ENCODE peak calls at places on chromosomes 5 and 9, in four cellular contexts. R, O, M and G are unnamed samples.

GRCh38 chr5:73625905-73626811 is at the start of gene ARHGEF28:
- DNase-seq in R (peak; percentile 54), O (peak; percentile 82), M (peak; percentile 58), G (peak; percentile 2)

GRCh38 chr5:178371362-178372090 is 138.9 kb upstream of the PHYKPL start:
- DNase-seq in R (no peak), O (no peak), M (no peak), G (no peak)

GRCh38 chr5:149423287-149424268 is 44.5 kb upstream of the IL17B start:
- DNase-seq in R (peak; percentile 79), O (no peak), M (peak; percentile 40), G (no peak)

GRCh38 chr9:86953181-86953580 is 5.9 kb upstream of the GAS1 start:
- DNase-seq in R (no peak), O (no peak), M (no peak), G (no peak)

GRCh38 chr9:108761530-108762347 is 94.0 kb downstream of the ACTL7B start:
- DNase-seq in R (peak; percentile 51), O (no peak), M (peak; percentile 56), G (no peak)

GRCh38 chr9:132647806-132648205 is 22.0 kb downstream of the DDX31 start:
- DNase-seq in R (no peak), O (no peak), M (no peak), G (no peak)

GRCh38 chr9:71853084-71853483 is 57.9 kb downstream of the ABHD17B start:
- DNase-seq in R (no peak), O (no peak), M (no peak), G (no peak)

GRCh38 chr5:32339198-32339597 is 26.5 kb upstream of the MTMR12 start:
- DNase-seq in R (no peak), O (no peak), M (no peak), G (no peak)

GRCh38 chr9:88533951-88534455 is 975 bp upstream of the NXNL2 start:
- DNase-seq in R (no peak), O (peak; percentile 61), M (peak; percentile 69), G (no peak)

GRCh38 chr5:56829137-56829536 is 13.8 kb downstream of the MAP3K1 start:
- DNase-seq in R (no peak), O (no peak), M (no peak), G (peak; percentile 48)

GRCh38 chr9:98457696-98458370 is 202.4 kb upstream of the TBC1D2 start:
- DNase-seq in R (no peak), O (no peak), M (no peak), G (no peak)

GRCh38 chr5:7565559-7565958 is 169.6 kb downstream of the ADCY2 start:
- DNase-seq in R (no peak), O (no peak), M (no peak), G (no peak)

GRCh38 chr9:5481744-5482027 is 28.6 kb upstream of the PDCD1LG2 start:
- DNase-seq in R (no peak), O (no peak), M (no peak), G (no peak)
- H3K27me3 ChIP-seq in R (no peaks in the 10 kb centered on the region), O (no peaks in the 10 kb centered on the region), M (no peaks in the 10 kb centered on the region), G (no peaks in the 10 kb centered on the region)

GRCh38 chr5:155475318-155475717 is 461.8 kb downstream of the KIF4B start:
- DNase-seq in R (no peak), O (no peak), M (no peak), G (no peak)
- H3K27me3 ChIP-seq in R (no peaks in the 10 kb centered on the region), O (no peaks in the 10 kb centered on the region), M (no peaks in the 10 kb centered on the region), G (no peaks in the 10 kb centered on the region)

DNA sequence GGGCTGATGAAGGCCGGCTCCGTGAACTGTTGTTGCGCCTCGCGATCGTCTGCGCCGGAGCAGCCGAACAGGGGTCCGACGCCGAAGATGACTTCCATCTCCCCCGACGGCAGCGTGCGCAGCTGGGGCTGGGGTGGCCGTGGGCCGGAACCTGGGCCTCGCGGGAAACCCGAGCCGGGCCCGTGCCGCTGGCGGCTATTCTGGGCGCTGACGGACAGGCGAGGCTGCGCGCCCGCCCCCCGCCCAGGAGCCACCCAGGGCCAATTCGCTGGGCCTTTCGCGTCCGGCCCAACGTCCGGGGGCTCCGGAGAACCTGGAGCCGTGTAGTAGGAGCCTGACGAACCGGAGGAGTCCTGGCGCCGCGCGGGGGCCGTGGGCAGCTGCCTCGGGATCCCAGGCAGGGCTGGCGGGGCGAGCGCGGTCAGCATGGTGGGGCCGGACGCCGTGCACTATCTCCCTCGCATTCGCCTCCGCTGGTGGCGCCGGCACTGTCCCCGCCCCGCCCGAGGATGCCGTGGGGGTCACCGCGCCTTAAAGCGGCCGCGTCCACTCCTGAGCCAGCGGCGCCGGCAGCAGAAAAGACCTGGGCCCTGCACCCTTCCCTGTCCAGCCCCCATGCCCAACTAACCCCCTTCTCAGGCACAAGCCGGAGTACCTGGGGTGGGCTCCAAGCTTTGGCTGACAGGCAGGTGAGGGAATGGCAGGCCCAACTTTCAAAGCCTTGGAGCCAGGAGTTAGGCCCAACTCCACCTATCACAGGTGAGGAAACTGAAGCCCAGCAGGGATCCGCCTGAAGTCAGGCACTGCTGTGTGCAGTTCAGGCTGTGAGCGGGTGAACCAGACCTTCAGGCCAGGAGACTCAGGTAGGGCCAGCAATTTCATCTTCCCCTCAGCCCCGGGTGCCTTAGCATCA is at the start of gene PROB1:
- DNase-seq in R (peak; percentile 81), O (no peak), M (no peak), G (no peak)
- H3K27me3 ChIP-seq in R (no peaks in the 10 kb centered on the region), O (peaks cover 31% of the 10 kb centered on the region), M (peaks cover 5% of the 10 kb centered on the region), G (no peaks in the 10 kb centered on the region)

GRCh38 chr9:19481471-19481870 is 72.7 kb downstream of the ACER2 start:
- DNase-seq in R (peak; percentile 44), O (no peak), M (no peak), G (no peak)

GRCh38 chr9:19481971-19482404 is 73.2 kb downstream of the ACER2 start:
- DNase-seq in R (no peak), O (no peak), M (no peak), G (no peak)

GRCh38 chr9:19486803-19487202 is 78.0 kb downstream of the ACER2 start:
- DNase-seq in R (no peak), O (no peak), M (no peak), G (no peak)

GRCh38 chr9:19485193-19485592 is 76.4 kb downstream of the ACER2 start:
- DNase-seq in R (no peak), O (no peak), M (no peak), G (no peak)

GRCh38 chr9:19484699-19485098 is 75.9 kb downstream of the ACER2 start:
- DNase-seq in R (no peak), O (no peak), M (no peak), G (no peak)
- H3K27me3 ChIP-seq in R (no peaks in the 10 kb centered on the region), O (no peaks in the 10 kb centered on the region), M (no peaks in the 10 kb centered on the region), G (no peaks in the 10 kb centered on the region)

GRCh38 chr9:91963711-91964240 is 13.7 kb upstream of the ROR2 start:
- DNase-seq in R (no peak), O (no peak), M (no peak), G (no peak)
- H3K27me3 ChIP-seq in R (no peaks in the 10 kb centered on the region), O (no peaks in the 10 kb centered on the region), M (no peaks in the 10 kb centered on the region), G (no peaks in the 10 kb centered on the region)

DNA sequence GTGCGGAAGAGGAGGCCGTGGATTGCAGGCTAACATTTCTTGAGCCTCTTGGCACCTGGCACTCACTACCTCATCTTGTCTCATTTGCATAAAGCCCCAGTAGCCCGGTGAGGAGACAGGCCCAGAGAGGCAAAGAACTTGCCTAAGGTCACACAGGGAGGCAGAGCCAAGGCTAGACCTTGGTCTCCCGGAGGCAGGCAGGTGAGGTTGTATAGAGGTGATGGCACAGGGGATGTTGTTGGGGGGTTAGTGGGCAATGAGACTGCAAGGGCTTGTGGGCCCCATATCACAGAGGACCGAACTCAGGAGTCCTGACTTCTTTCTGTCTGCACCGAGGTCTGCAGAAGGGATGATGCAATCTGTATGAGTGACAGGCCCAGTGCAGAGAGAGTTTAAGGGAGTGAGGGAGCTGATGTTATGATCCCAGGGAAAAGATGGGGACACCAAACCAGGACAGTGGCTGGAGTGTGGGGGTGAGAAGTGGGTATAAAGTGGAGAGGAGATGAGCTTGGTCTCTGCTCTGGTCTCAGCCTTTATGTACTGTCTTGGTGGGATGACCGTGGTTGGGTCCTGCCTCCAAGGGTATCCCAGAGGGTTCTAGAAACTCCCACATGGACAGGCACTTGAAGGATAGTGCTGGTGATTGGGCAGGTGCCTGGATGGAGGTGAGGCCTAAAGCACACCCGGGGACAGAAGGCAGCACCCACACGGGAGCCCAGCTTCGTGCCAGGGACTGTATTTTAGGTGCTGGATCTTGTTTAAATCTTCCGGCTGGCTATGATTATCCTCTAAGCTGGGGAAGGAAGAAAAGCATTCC is 21.8 kb downstream of the GSN start:
- DNase-seq in R (no peak), O (no peak), M (peak; percentile 53), G (no peak)
- H3K27me3 ChIP-seq in R (no peaks in the 10 kb centered on the region), O (no peaks in the 10 kb centered on the region), M (no peaks in the 10 kb centered on the region), G (no peaks in the 10 kb centered on the region)

GRCh38 chr9:37682951-37683350 is 32.2 kb downstream of the FRMPD1 start:
- DNase-seq in R (no peak), O (no peak), M (no peak), G (no peak)
- H3K27me3 ChIP-seq in R (no peaks in the 10 kb centered on the region), O (peaks cover 9% of the 10 kb centered on the region), M (no peaks in the 10 kb centered on the region), G (peaks cover 4% of the 10 kb centered on the region)

DNA sequence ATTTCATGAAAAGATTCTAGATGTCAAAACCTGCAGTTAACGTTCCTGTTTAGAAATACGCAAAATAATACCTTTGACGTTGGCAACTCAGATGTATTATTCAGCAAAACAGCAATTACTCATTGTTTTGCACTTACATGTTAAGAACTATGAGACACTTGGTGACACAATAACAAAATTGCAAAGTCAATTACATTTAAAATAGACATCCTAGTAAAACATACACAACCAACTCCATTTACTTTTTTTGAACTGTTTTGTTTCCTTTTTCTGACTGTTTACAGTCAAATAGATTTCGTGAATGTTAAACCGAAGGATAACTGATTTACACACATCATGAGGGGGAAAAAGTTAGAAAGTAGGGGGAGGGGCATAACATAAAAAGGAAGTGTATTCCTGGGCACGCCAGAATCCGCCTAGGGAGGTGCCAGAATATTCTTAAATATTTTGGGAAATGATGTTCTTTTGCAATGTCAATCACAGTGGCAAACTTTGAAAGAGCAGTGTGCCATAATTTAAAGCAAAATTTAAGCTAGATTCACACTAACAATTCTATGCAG is 220.1 kb downstream of the MEF2C start:
- DNase-seq in R (no peak), O (no peak), M (no peak), G (no peak)
- H3K27me3 ChIP-seq in R (peaks cover 93% of the 10 kb centered on the region), O (peaks cover 100% of the 10 kb centered on the region), M (no peaks in the 10 kb centered on the region), G (peaks cover 69% of the 10 kb centered on the region)

GRCh38 chr9:113355197-113355596 is 5.9 kb downstream of the BSPRY start:
- DNase-seq in R (no peak), O (no peak), M (no peak), G (no peak)
- H3K27me3 ChIP-seq in R (peaks cover 7% of the 10 kb centered on the region), O (peaks cover 16% of the 10 kb centered on the region), M (no peaks in the 10 kb centered on the region), G (no peaks in the 10 kb centered on the region)